ENCODE peak calls at places on chromosomes 13 and 19, in six cellular contexts. One of them, this sample, is unnamed.

GRCh38 chr13:35252536-35253205 is 223.8 kb downstream of the MAB21L1 start:
- DNase-seq in central memory CD4-positive, alpha-beta T cell: no peak
- DNase-seq in iPS-NIHi11: no peak
- DNase-seq in T-helper 17 cell: no peak
- DNase-seq in NCI-H1105: no peak
- DNase-seq in Daoy: no peak
- DNase-seq in this sample: no peak

GRCh38 chr19:39825093-39825463 is 8.9 kb downstream of the DYRK1B start:
- DNase-seq in iPS-NIHi11: no peak
- DNase-seq in NCI-H1105: no peak
- DNase-seq in Daoy: no peak
- DNase-seq in central memory CD4-positive, alpha-beta T cell: no peak
- DNase-seq in T-helper 17 cell: no peak
- DNase-seq in this sample: no peak

GRCh38 chr19:4583961-4584669 is 24.6 kb upstream of the SEMA6B start:
- DNase-seq in iPS-NIHi11: peak
- DNase-seq in Daoy: peak
- DNase-seq in central memory CD4-positive, alpha-beta T cell: no peak
- DNase-seq in NCI-H1105: no peak
- DNase-seq in T-helper 17 cell: no peak
- DNase-seq in this sample: peak

GRCh38 chr19:43527860-43528622 is 1.0 kb upstream of the ETHE1 start:
- DNase-seq in NCI-H1105: peak
- DNase-seq in T-helper 17 cell: no peak
- DNase-seq in Daoy: peak
- DNase-seq in iPS-NIHi11: no peak
- DNase-seq in central memory CD4-positive, alpha-beta T cell: no peak
- DNase-seq in this sample: peak

GRCh38 chr13:114115191-114115671 is 17.2 kb downstream of the RASA3 start:
- DNase-seq in central memory CD4-positive, alpha-beta T cell: no peak
- DNase-seq in Daoy: peak
- DNase-seq in T-helper 17 cell: no peak
- DNase-seq in NCI-H1105: no peak
- DNase-seq in iPS-NIHi11: no peak
- DNase-seq in this sample: no peak

GRCh38 chr19:15280915-15281683 is 48.9 kb upstream of the EPHX3 start:
- DNase-seq in Daoy: peak
- DNase-seq in NCI-H1105: peak
- DNase-seq in T-helper 17 cell: no peak
- DNase-seq in iPS-NIHi11: no peak
- DNase-seq in central memory CD4-positive, alpha-beta T cell: no peak
- DNase-seq in this sample: peak

GRCh38 chr13:76791290-76791664 is 94.9 kb downstream of the KCTD12 start:
- DNase-seq in iPS-NIHi11: no peak
- DNase-seq in Daoy: peak
- DNase-seq in T-helper 17 cell: no peak
- DNase-seq in central memory CD4-positive, alpha-beta T cell: no peak
- DNase-seq in NCI-H1105: no peak
- DNase-seq in this sample: no peak

GRCh38 chr13:80441968-80442367 is 101.0 kb upstream of the SPRY2 start:
- DNase-seq in central memory CD4-positive, alpha-beta T cell: no peak
- DNase-seq in Daoy: no peak
- DNase-seq in NCI-H1105: no peak
- DNase-seq in T-helper 17 cell: no peak
- DNase-seq in iPS-NIHi11: no peak
- DNase-seq in this sample: no peak

GRCh38 chr19:16233836-16234551 is 36.3 kb downstream of the AP1M1 start:
- DNase-seq in iPS-NIHi11: no peak
- DNase-seq in NCI-H1105: no peak
- DNase-seq in T-helper 17 cell: no peak
- DNase-seq in central memory CD4-positive, alpha-beta T cell: no peak
- DNase-seq in Daoy: no peak
- DNase-seq in this sample: no peak

GRCh38 chr13:113537205-113537604 is 46.7 kb upstream of the DCUN1D2 start:
- DNase-seq in Daoy: no peak
- DNase-seq in T-helper 17 cell: no peak
- DNase-seq in NCI-H1105: no peak
- DNase-seq in central memory CD4-positive, alpha-beta T cell: no peak
- DNase-seq in iPS-NIHi11: no peak
- DNase-seq in this sample: no peak

GRCh38 chr19:44374789-44375188 is 18.3 kb upstream of the ZNF112 start:
- DNase-seq in Daoy: no peak
- DNase-seq in central memory CD4-positive, alpha-beta T cell: no peak
- DNase-seq in NCI-H1105: no peak
- DNase-seq in iPS-NIHi11: no peak
- DNase-seq in T-helper 17 cell: no peak
- DNase-seq in this sample: no peak

GRCh38 chr19:49691243-49692101 is 556 bp downstream of the CPT1C start:
- DNase-seq in Daoy: peak
- DNase-seq in iPS-NIHi11: peak
- DNase-seq in central memory CD4-positive, alpha-beta T cell: no peak
- DNase-seq in NCI-H1105: peak
- DNase-seq in T-helper 17 cell: no peak
- DNase-seq in this sample: peak

GRCh38 chr13:110912651-110913051 is 2.2 kb downstream of the ANKRD10 start:
- DNase-seq in central memory CD4-positive, alpha-beta T cell: no peak
- DNase-seq in NCI-H1105: no peak
- DNase-seq in T-helper 17 cell: no peak
- DNase-seq in Daoy: no peak
- DNase-seq in iPS-NIHi11: no peak
- DNase-seq in this sample: no peak

GRCh38 chr19:16627194-16627927 is 643 bp downstream of the MED26 start:
- DNase-seq in central memory CD4-positive, alpha-beta T cell: peak
- DNase-seq in T-helper 17 cell: no peak
- DNase-seq in iPS-NIHi11: no peak
- DNase-seq in NCI-H1105: no peak
- DNase-seq in Daoy: peak
- DNase-seq in this sample: no peak

GRCh38 chr19:6476155-6476895 is 5.3 kb downstream of the DENND1C start:
- DNase-seq in NCI-H1105: no peak
- DNase-seq in central memory CD4-positive, alpha-beta T cell: peak
- DNase-seq in Daoy: peak
- DNase-seq in iPS-NIHi11: peak
- DNase-seq in T-helper 17 cell: peak
- DNase-seq in this sample: no peak

GRCh38 chr13:98890186-98890585 is 87.7 kb downstream of the DOCK9 start:
- DNase-seq in T-helper 17 cell: no peak
- DNase-seq in iPS-NIHi11: no peak
- DNase-seq in NCI-H1105: no peak
- DNase-seq in Daoy: peak
- DNase-seq in central memory CD4-positive, alpha-beta T cell: no peak
- DNase-seq in this sample: no peak

GRCh38 chr13:53005631-53006030 is 23.0 kb upstream of the OLFM4 start:
- DNase-seq in Daoy: no peak
- DNase-seq in iPS-NIHi11: no peak
- DNase-seq in central memory CD4-positive, alpha-beta T cell: no peak
- DNase-seq in NCI-H1105: no peak
- DNase-seq in T-helper 17 cell: no peak
- DNase-seq in this sample: no peak

GRCh38 chr19:49556412-49557398 is 23.7 kb downstream of the NOSIP start:
- DNase-seq in Daoy: no peak
- DNase-seq in T-helper 17 cell: peak
- DNase-seq in central memory CD4-positive, alpha-beta T cell: no peak
- DNase-seq in NCI-H1105: no peak
- DNase-seq in iPS-NIHi11: peak
- DNase-seq in this sample: no peak

GRCh38 chr19:16461630-16462051 is 10.1 kb downstream of the EPS15L1 start:
- DNase-seq in NCI-H1105: no peak
- DNase-seq in Daoy: no peak
- DNase-seq in iPS-NIHi11: no peak
- DNase-seq in T-helper 17 cell: no peak
- DNase-seq in central memory CD4-positive, alpha-beta T cell: no peak
- DNase-seq in this sample: no peak

GRCh38 chr13:103140001-103140671 is 73.9 kb upstream of the SLC10A2 start:
- DNase-seq in iPS-NIHi11: peak
- DNase-seq in NCI-H1105: no peak
- DNase-seq in central memory CD4-positive, alpha-beta T cell: no peak
- DNase-seq in T-helper 17 cell: no peak
- DNase-seq in Daoy: peak
- DNase-seq in this sample: peak